ENCODE peak calls at places on chromosome 15, in ten cellular contexts. R is stomach, B is HepG2, F is pancreas, W is cardiac muscle cell, D is IMR-90, N is psoas muscle, U is breast epithelium, G is transverse colon, L is esophagus squamous epithelium. C is an unnamed sample.
A peak's percentile ranks its signal among the peaks of the same experiment; 100 is the strongest.

GRCh38 chr15:51796777-51797474 is 32.5 kb upstream of the TMOD3 start:
- DNase-seq in R (no peak), B (peak; percentile 52), F (no peak), W (no peak), D (no peak), N (no peak), U (no peak), G (no peak), L (no peak), C (no peak)

GRCh38 chr15:73924258-73924921 is 1.9 kb upstream of the LOXL1 start:
- DNase-seq in R (no peak), B (no peak), F (peak; percentile 49), W (no peak), D (peak; percentile 92), N (peak; percentile 55), U (no peak), G (no peak), L (no peak), C (peak; percentile 68)

GRCh38 chr15:45377630-45378148 is 655 bp downstream of the GATM start:
- DNase-seq in R (peak; percentile 51), B (no peak), F (peak; percentile 75), W (peak; percentile 64), D (no peak), N (peak; percentile 73), U (no peak), G (peak; percentile 46), L (no peak), C (peak; percentile 62)

GRCh38 chr15:27826411-27826810 is 272.7 kb downstream of the OCA2 start:
- DNase-seq in R (no peak), B (no peak), F (no peak), W (no peak), D (no peak), N (peak; percentile 18), U (no peak), G (no peak), L (no peak), C (no peak)

GRCh38 chr15:70867911-70868467 is 14.0 kb upstream of the LARP6 start:
- DNase-seq in R (no peak), B (no peak), F (no peak), W (peak; percentile 1), D (peak; percentile 63), N (peak; percentile 69), U (no peak), G (no peak), L (no peak), C (no peak)

GRCh38 chr15:81152339-81152738 is 18.3 kb downstream of the CFAP161 start:
- DNase-seq in R (no peak), B (no peak), F (no peak), W (no peak), D (no peak), N (no peak), U (no peak), G (no peak), L (no peak), C (no peak)

GRCh38 chr15:63157891-63158431 is 684 bp upstream of the RPS27L start:
- DNase-seq in R (peak; percentile 31), B (peak; percentile 70), F (no peak), W (peak; percentile 77), D (peak; percentile 85), N (no peak), U (peak; percentile 33), G (peak; percentile 54), L (no peak), C (peak; percentile 80)

GRCh38 chr15:33608714-33609113 is 297.9 kb downstream of the RYR3 start:
- DNase-seq in R (no peak), B (peak; percentile 3), F (no peak), W (peak; percentile 48), D (no peak), N (no peak), U (no peak), G (no peak), L (no peak), C (no peak)

GRCh38 chr15:78976691-78977090 is 31.8 kb upstream of the CTSH start:
- DNase-seq in R (no peak), B (no peak), F (no peak), W (no peak), D (no peak), N (no peak), U (no peak), G (no peak), L (no peak), C (no peak)
- H3K4me3 ChIP-seq in R (no peak overlapping the region), B (no peak overlapping the region), F (no peak overlapping the region), W (no peak overlapping the region), D (no peak overlapping the region), N (no peak overlapping the region), U (no peak overlapping the region), G (no peak overlapping the region), L (no peak overlapping the region), C (no peak overlapping the region)

GRCh38 chr15:31341501-31342195 is 15.0 kb downstream of the KLF13 start:
- DNase-seq in R (no peak), B (no peak), F (no peak), W (no peak), D (no peak), N (no peak), U (no peak), G (no peak), L (no peak), C (no peak)

GRCh38 chr15:31339558-31339895 is 12.9 kb downstream of the KLF13 start:
- DNase-seq in R (no peak), B (no peak), F (no peak), W (no peak), D (no peak), N (no peak), U (peak; percentile 52), G (no peak), L (no peak), C (no peak)

GRCh38 chr15:31340047-31340446 is 13.4 kb downstream of the KLF13 start:
- DNase-seq in R (no peak), B (no peak), F (no peak), W (no peak), D (no peak), N (no peak), U (no peak), G (no peak), L (no peak), C (no peak)

GRCh38 chr15:31341036-31341435 is 14.4 kb downstream of the KLF13 start:
- DNase-seq in R (no peak), B (no peak), F (no peak), W (no peak), D (no peak), N (no peak), U (no peak), G (no peak), L (no peak), C (no peak)

DNA sequence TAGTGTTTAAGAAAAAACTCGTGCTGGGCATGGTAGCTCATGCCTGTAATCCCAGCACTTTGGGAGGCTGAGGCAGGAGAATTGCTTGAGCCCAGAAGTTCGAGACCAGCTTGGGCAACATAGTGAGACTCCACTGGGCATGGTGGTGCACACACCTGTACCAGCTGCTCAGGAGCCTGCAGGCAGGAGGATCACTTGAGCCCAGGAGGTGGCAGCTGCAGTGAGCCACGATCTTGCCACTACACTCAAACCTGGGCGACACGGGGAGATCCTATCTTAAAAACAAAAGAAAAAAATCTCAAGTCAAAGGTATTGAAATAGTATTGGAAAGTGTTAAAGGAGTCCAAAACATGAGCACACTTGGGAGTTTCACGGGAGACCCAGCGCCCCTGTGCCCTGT is 14.0 kb downstream of the KLF13 start:
- DNase-seq in R (no peak), B (no peak), F (no peak), W (no peak), D (no peak), N (no peak), U (no peak), G (no peak), L (no peak), C (no peak)
- H3K4me1 ChIP-seq in R (peaks cover 100% of the 10 kb centered on the region), B (peaks cover 51% of the 10 kb centered on the region), F (peaks cover 66% of the 10 kb centered on the region), W (peaks cover 14% of the 10 kb centered on the region), D (peaks cover 16% of the 10 kb centered on the region), N (peaks cover 88% of the 10 kb centered on the region), U (peaks cover 53% of the 10 kb centered on the region), G (peaks cover 67% of the 10 kb centered on the region), L (peaks cover 87% of the 10 kb centered on the region), C (no peaks in the 10 kb centered on the region)

GRCh38 chr15:61057830-61058529 is 171.1 kb downstream of the RORA start:
- DNase-seq in R (no peak), B (no peak), F (no peak), W (no peak), D (peak; percentile 15), N (no peak), U (no peak), G (no peak), L (no peak), C (no peak)

GRCh38 chr15:61064653-61065052 is 164.4 kb downstream of the RORA start:
- DNase-seq in R (no peak), B (no peak), F (no peak), W (no peak), D (no peak), N (no peak), U (no peak), G (no peak), L (no peak), C (no peak)

GRCh38 chr15:61062268-61062667 is 166.8 kb downstream of the RORA start:
- DNase-seq in R (no peak), B (no peak), F (no peak), W (no peak), D (no peak), N (peak; percentile 61), U (no peak), G (no peak), L (no peak), C (no peak)

GRCh38 chr15:61069369-61070075 is 159.6 kb downstream of the RORA start:
- DNase-seq in R (no peak), B (no peak), F (no peak), W (no peak), D (peak; percentile 4), N (no peak), U (no peak), G (no peak), L (no peak), C (no peak)

DNA sequence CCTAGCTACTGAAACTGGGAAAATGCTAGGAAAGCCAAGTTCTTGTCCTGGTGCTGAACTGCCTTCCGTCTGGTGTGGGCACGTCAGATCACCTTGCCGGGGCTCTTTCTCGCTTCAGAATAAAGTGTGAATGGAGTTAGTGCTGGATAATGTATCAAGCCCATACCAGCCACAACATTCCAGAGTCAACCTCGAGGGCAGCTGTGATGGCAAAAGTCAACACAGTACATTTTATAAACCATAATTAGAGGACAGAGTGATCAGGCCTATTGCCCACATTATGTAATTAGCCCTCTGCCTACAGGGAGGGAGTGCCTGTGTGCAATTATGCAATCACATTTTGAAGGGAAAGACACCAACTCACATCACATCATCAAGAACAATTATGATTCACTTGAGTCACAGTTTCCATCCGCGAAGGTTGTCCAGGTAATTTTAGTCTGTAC is 165.2 kb downstream of the RORA start:
- DNase-seq in R (no peak), B (no peak), F (no peak), W (no peak), D (no peak), N (no peak), U (peak; percentile 45), G (peak; percentile 40), L (no peak), C (no peak)
- TF ChIP-seq CTCF in R (no peak), B (no peak), F (no peak), W (no peak), D (no peak), N (no peak), U (no peak), G (no peak), L (no peak), C (no peak)

DNA sequence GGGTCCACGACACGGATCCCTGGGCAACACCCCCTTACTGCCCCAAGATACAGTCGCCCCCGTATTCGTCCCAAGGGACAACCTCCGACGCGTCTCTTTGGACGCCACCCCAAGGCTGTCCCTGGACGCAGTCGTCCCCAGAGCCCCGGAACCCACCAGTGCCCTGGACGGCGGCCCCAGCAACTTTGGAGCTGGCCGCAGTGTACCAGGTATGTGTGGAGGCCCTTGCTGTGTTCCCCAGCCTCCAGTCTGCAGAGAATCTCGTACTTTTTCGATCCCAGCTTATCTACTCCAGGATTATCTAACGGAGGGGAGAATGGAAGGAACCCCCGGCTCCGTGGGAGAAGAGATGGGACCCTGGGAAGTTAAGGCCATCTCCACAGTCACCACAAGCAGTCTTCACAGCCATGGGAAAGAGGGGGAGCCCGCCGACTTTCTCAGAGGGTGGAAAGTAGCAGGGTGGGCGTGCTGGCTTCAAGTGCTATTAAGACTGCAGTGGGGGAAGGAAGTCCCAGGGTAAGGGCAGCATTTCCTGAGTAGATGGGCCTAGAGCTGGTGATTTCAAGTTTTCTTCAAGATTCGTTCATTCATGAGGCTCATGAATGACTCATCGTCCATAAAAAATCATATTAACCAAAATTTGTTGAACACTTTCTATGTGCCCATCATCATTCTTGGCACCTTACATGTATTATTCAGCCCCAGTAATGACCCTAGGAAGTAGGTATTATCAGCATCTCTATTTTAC is 1.1 kb downstream of the MESP2 start:
- DNase-seq in R (no peak), B (no peak), F (no peak), W (no peak), D (no peak), N (no peak), U (no peak), G (no peak), L (no peak), C (no peak)
- H3K4me3 ChIP-seq in R (peak overlapping the region; percentile 42), B (no peak overlapping the region), F (no peak overlapping the region), W (no peak overlapping the region), D (no peak overlapping the region), N (peak overlapping the region; percentile 66), U (peak overlapping the region; percentile 40), G (peak overlapping the region; percentile 37), L (no peak overlapping the region), C (no peak overlapping the region)